ENCODE peak calls at places on chromosomes 2 and 18, in eight cellular contexts. P is PC-3, L is MM.1S, E is HCT116, F is neural progenitor cell, X is OCI-LY7, N is hepatocyte, O is SK-N-SH. K is an unnamed sample. For H3K9me3, the result is how much of the 10 kb centered on the place peaks cover.

GRCh38 chr2:236769981-236770671 is 200.5 kb downstream of the ACKR3 start:
- DNase-seq in P (peak), L (no peak), E (no peak), F (no peak), X (no peak), N (peak), O (no peak), K (peak)

GRCh38 chr18:3153107-3153704 is 66.6 kb downstream of the MYOM1 start:
- DNase-seq in P (peak), L (no peak), E (no peak), F (no peak), X (no peak), N (no peak), O (no peak), K (no peak)

GRCh38 chr2:68083346-68083745 is 20.5 kb upstream of the C1D start:
- DNase-seq in P (no peak), L (no peak), E (no peak), F (no peak), X (peak), N (no peak), O (no peak), K (no peak)

GRCh38 chr2:28201711-28202180 is 190.9 kb upstream of the FOSL2 start:
- DNase-seq in P (no peak), L (no peak), E (no peak), F (peak), X (no peak), N (no peak), O (no peak), K (no peak)

GRCh38 chr18:56065101-56065500 is 477.1 kb upstream of the TCF4 start:
- DNase-seq in P (no peak), L (no peak), E (no peak), F (no peak), X (no peak), N (no peak), O (no peak), K (no peak)

GRCh38 chr18:76844742-76845477 is 22.6 kb downstream of the ZNF236 start:
- DNase-seq in P (peak), L (no peak), E (no peak), F (no peak), X (no peak), N (no peak), O (no peak), K (peak)

GRCh38 chr2:31269087-31269486 is 35.1 kb downstream of the EHD3 start:
- DNase-seq in P (no peak), L (no peak), E (no peak), F (no peak), X (no peak), N (no peak), O (no peak), K (peak)

GRCh38 chr2:186308347-186308746 is 177.7 kb upstream of the ZC3H15 start:
- DNase-seq in P (peak), L (no peak), E (no peak), F (no peak), X (no peak), N (peak), O (no peak), K (peak)

GRCh38 chr18:10140928-10141327 is 227.1 kb downstream of the VAPA start:
- DNase-seq in P (peak), L (peak), E (no peak), F (no peak), X (no peak), N (peak), O (no peak), K (peak)

GRCh38 chr2:23220687-23221086 is 164.3 kb upstream of the KLHL29 start:
- DNase-seq in P (no peak), L (no peak), E (no peak), F (peak), X (no peak), N (no peak), O (no peak), K (peak)

DNA sequence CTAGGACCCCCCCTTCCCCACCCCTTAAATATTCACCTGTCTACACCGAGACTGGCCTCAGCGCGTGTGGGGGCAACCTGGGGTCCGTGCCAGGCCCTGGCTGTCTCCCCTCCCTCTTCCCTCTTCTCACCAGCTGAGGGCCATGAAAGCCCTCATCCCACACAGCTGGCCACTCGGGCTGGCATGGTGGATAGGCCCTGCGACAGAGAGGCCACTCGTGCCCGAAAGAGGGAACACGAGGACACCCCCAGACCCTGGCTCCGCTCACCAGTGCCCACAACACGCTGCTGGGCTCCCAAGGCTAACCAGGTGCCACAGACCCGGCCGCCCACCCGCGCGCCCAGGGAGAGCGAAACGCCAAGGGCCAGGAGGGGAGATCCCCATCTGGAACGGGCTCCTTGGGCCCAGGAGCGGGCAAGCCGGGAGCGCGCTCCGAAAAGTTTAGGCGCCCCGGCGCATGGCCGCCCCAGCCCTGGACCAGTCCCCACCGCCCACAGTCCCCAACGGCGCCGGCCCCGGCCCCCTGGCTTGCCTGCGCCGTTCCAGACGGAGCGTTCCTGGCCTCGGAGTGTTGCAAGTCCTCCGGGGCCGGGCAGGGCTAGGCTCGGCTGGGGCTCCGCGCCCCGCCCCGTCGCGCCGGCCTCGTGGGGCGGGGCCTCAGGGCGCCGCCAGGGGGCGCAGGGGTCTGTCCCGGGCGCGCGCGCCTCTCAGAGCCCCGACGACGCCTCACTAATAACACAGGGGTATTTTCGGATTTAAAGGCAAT is at the start of gene TMBIM1:
- DNase-seq in P (peak), L (peak), E (no peak), F (peak), X (peak), N (peak), O (no peak), K (peak)
- H2AFZ ChIP-seq in P (peak), L (peak), E (peak), F (peak), X (peak), N (peak), O (no peak), K (peak)

GRCh38 chr18:11566236-11566965 is 43.0 kb upstream of the SLC35G4 start:
- DNase-seq in P (no peak), L (no peak), E (no peak), F (no peak), X (no peak), N (no peak), O (no peak), K (no peak)

GRCh38 chr18:11565716-11566115 is 43.7 kb upstream of the SLC35G4 start:
- DNase-seq in P (no peak), L (no peak), E (no peak), F (no peak), X (no peak), N (no peak), O (no peak), K (no peak)

GRCh38 chr18:11570770-11571169 is 38.6 kb upstream of the SLC35G4 start:
- DNase-seq in P (peak), L (peak), E (no peak), F (no peak), X (peak), N (no peak), O (no peak), K (peak)

GRCh38 chr18:11570073-11570588 is 39.3 kb upstream of the SLC35G4 start:
- DNase-seq in P (no peak), L (no peak), E (no peak), F (no peak), X (no peak), N (no peak), O (no peak), K (no peak)

GRCh38 chr18:11567391-11567790 is 42.0 kb upstream of the SLC35G4 start:
- DNase-seq in P (no peak), L (no peak), E (no peak), F (no peak), X (no peak), N (no peak), O (no peak), K (no peak)
- TF ChIP-seq EZH2phosphoT487 in P (no peak), L (no peak), E (no peak), F (no peak), X (no peak), N (no peak), O (no peak), K (no peak)

GRCh38 chr18:79898952-79899608 is 52.4 kb downstream of the SLC66A2 start:
- DNase-seq in P (no peak), L (no peak), E (no peak), F (no peak), X (no peak), N (no peak), O (no peak), K (no peak)

GRCh38 chr18:79901665-79902064 is 49.8 kb downstream of the SLC66A2 start:
- DNase-seq in P (no peak), L (no peak), E (no peak), F (no peak), X (no peak), N (no peak), O (no peak), K (no peak)

GRCh38 chr18:79900610-79901570 is 50.6 kb downstream of the SLC66A2 start:
- DNase-seq in P (no peak), L (no peak), E (no peak), F (no peak), X (no peak), N (no peak), O (peak), K (no peak)

GRCh38 chr18:79897940-79898625 is 53.4 kb downstream of the SLC66A2 start:
- DNase-seq in P (no peak), L (no peak), E (no peak), F (no peak), X (no peak), N (no peak), O (no peak), K (no peak)

GRCh38 chr18:79899609-79900435 is 51.6 kb downstream of the SLC66A2 start:
- DNase-seq in P (no peak), L (no peak), E (no peak), F (no peak), X (no peak), N (no peak), O (no peak), K (no peak)
- H3K9me3 ChIP-seq in P (under half), L (under half), E (under half), F (under half), X (under half), N (under half), O (under half), K (under half)

GRCh38 chr2:79831919-79832318 is 319.1 kb downstream of the CTNNA2 start:
- DNase-seq in P (no peak), L (no peak), E (no peak), F (no peak), X (no peak), N (no peak), O (no peak), K (no peak)

GRCh38 chr2:79827881-79828280 is 315.0 kb downstream of the CTNNA2 start:
- DNase-seq in P (no peak), L (no peak), E (no peak), F (no peak), X (no peak), N (no peak), O (no peak), K (no peak)

GRCh38 chr2:79833235-79833878 is 320.5 kb downstream of the CTNNA2 start:
- DNase-seq in P (no peak), L (no peak), E (no peak), F (peak), X (no peak), N (no peak), O (no peak), K (no peak)

GRCh38 chr2:79832540-79833234 is 319.8 kb downstream of the CTNNA2 start:
- DNase-seq in P (no peak), L (no peak), E (no peak), F (peak), X (no peak), N (no peak), O (no peak), K (no peak)
- H2AFZ ChIP-seq in P (no peak), L (no peak), E (no peak), F (no peak), X (no peak), N (no peak), O (no peak), K (no peak)

K was measured in GM23248.